ENCODE peak calls at places on chromosomes 1 and 21, in four cellular contexts. J is SK-N-SH, K is K562, I is HepG2. U is an unnamed sample.

GRCh38 chr1:3062616-3063378 is 6.2 kb upstream of the PRDM16 start:
- DNase-seq in J (no peak), K (no peak), I (no peak), U (no peak)

GRCh38 chr1:109996476-109996875 is 11.9 kb downstream of the AHCYL1 start:
- DNase-seq in J (no peak), K (no peak), I (no peak), U (no peak)

GRCh38 chr1:198165927-198166647 is 9.3 kb downstream of the NEK7 start:
- DNase-seq in J (no peak), K (no peak), I (no peak), U (no peak)

GRCh38 chr1:61079898-61080336 is 2.4 kb upstream of the NFIA start:
- DNase-seq in J (peak), K (peak), I (peak), U (peak)

GRCh38 chr1:96234299-96234698 is 487.3 kb upstream of the PTBP2 start:
- DNase-seq in J (no peak), K (no peak), I (peak), U (peak)

GRCh38 chr1:21220815-21221214 is 44.1 kb upstream of the EIF4G3 start:
- DNase-seq in J (peak), K (no peak), I (no peak), U (no peak)

GRCh38 chr1:200877839-200878551 is 5.2 kb downstream of the GPR25 start:
- DNase-seq in J (no peak), K (no peak), I (no peak), U (no peak)

GRCh38 chr1:180953291-180953747 is 40.6 kb downstream of the KIAA1614 start:
- DNase-seq in J (peak), K (no peak), I (no peak), U (no peak)

GRCh38 chr21:45365608-45366241 is 39.2 kb upstream of the COL18A1 start:
- DNase-seq in J (no peak), K (no peak), I (peak), U (peak)

GRCh38 chr1:217969428-217969827 is 315.7 kb upstream of the RRP15 start:
- DNase-seq in J (no peak), K (no peak), I (no peak), U (no peak)

GRCh38 chr1:229258031-229258850 is 12.7 kb upstream of the RAB4A start:
- DNase-seq in J (peak), K (peak), I (peak), U (peak)

GRCh38 chr1:32035119-32035518 is 21.5 kb downstream of the KHDRBS1 start:
- DNase-seq in J (no peak), K (no peak), I (no peak), U (no peak)

GRCh38 chr21:37087188-37087587 is 14.1 kb downstream of the TTC3 start:
- DNase-seq in J (no peak), K (peak), I (no peak), U (peak)

GRCh38 chr1:170823120-170823519 is 112.2 kb upstream of the MROH9 start:
- DNase-seq in J (no peak), K (no peak), I (no peak), U (no peak)

GRCh38 chr1:11740258-11741192 is 4.6 kb downstream of the AGTRAP start:
- DNase-seq in J (no peak), K (peak), I (no peak), U (no peak)

GRCh38 chr1:99441234-99442095 is 177.2 kb downstream of the PLPPR4 start:
- DNase-seq in J (no peak), K (no peak), I (no peak), U (no peak)

GRCh38 chr1:87826639-87827345 is 498.1 kb downstream of the LMO4 start:
- DNase-seq in J (peak), K (peak), I (peak), U (no peak)

GRCh38 chr1:11545793-11546192 is 66.8 kb downstream of the DISP3 start:
- DNase-seq in J (no peak), K (no peak), I (no peak), U (no peak)

GRCh38 chr1:2208309-2209239 is 14.0 kb upstream of the FAAP20 start:
- DNase-seq in J (no peak), K (no peak), I (peak), U (no peak)

GRCh38 chr1:119859647-119860046 is 36.7 kb downstream of the ADAM30 start:
- DNase-seq in J (no peak), K (peak), I (no peak), U (peak)

GRCh38 chr1:205766038-205766437 is 9.2 kb downstream of the RAB29 start:
- DNase-seq in J (no peak), K (no peak), I (no peak), U (no peak)

GRCh38 chr1:219317762-219318353 is 144.2 kb downstream of the LYPLAL1 start:
- DNase-seq in J (no peak), K (peak), I (peak), U (no peak)

GRCh38 chr1:62686822-62687221 is 1.4 kb downstream of the DOCK7 start:
- DNase-seq in J (no peak), K (no peak), I (no peak), U (no peak)

GRCh38 chr21:44984428-44984791 is 44.6 kb downstream of the SLX9 start:
- DNase-seq in J (peak), K (no peak), I (peak), U (no peak)

GRCh38 chr1:108149796-108150467 is 50.2 kb downstream of the SLC25A24 start:
- DNase-seq in J (no peak), K (no peak), I (no peak), U (no peak)

GRCh38 chr1:189150624-189151023 is 1327.0 kb downstream of the BRINP3 start:
- DNase-seq in J (no peak), K (peak), I (no peak), U (no peak)

GRCh38 chr1:189151361-189151760 is 1326.3 kb downstream of the BRINP3 start:
- DNase-seq in J (no peak), K (peak), I (no peak), U (no peak)

GRCh38 chr1:189152685-189153084 is 1325.0 kb downstream of the BRINP3 start:
- DNase-seq in J (no peak), K (no peak), I (no peak), U (no peak)

DNA sequence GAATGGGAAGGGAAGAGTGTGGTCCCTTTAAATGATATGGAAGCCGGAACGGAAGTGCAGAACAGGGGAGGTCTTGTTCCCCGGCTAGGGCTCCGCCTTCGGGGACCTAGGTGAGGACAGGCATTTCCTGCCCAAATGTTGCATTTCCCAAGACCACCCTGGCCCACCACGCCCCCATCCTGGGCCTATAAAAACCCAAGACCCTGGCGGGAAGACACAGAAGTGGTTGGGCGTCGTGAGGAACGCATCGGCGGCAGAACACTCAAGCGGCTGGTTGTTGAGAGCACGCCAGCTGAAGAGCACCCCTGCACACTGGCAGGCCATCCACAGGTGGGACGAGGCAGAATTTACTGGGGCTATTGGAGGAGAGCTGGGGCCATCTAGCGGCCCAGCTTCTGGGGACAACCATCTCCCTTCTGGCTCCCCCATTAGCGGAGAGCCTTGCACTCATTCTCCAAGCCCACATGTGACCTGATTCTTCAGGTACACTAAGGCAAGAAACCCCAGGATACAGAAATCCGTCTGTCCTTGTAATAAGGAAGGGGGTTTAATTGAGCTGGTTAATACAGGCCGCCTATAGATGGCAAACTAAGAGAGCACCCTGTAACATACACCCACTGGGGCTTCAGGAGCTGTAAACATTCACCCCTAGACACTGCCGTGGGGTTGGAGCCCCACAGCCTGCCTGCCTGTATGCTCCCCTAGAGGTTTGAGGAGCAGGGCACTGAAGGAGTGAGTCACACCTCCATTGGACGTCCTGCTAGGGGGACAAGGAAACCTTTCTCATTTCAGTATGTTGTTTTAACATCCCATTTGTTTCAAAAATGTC is 1327.9 kb downstream of the BRINP3 start:
- DNase-seq in J (no peak), K (peak), I (peak), U (no peak)
- TF ChIP-seq ELF1 in J (no peak), K (no peak), I (no peak), U (no peak)

GRCh38 chr21:41634211-41634694 is 126.3 kb upstream of the TMPRSS2 start:
- DNase-seq in J (no peak), K (no peak), I (no peak), U (no peak)
- H3K9ac ChIP-seq in J (no peak), K (no peak), I (no peak), U (no peak)

GRCh38 chr1:183783896-183784637 is 20.9 kb upstream of the RGL1 start:
- DNase-seq in J (no peak), K (no peak), I (no peak), U (no peak)

GRCh38 chr1:183787704-183788103 is 17.2 kb upstream of the RGL1 start:
- DNase-seq in J (no peak), K (no peak), I (no peak), U (no peak)

GRCh38 chr1:183780159-183780558 is 24.8 kb upstream of the RGL1 start:
- DNase-seq in J (no peak), K (no peak), I (peak), U (no peak)

GRCh38 chr1:183780757-183781156 is 24.2 kb upstream of the RGL1 start:
- DNase-seq in J (no peak), K (no peak), I (no peak), U (no peak)

DNA sequence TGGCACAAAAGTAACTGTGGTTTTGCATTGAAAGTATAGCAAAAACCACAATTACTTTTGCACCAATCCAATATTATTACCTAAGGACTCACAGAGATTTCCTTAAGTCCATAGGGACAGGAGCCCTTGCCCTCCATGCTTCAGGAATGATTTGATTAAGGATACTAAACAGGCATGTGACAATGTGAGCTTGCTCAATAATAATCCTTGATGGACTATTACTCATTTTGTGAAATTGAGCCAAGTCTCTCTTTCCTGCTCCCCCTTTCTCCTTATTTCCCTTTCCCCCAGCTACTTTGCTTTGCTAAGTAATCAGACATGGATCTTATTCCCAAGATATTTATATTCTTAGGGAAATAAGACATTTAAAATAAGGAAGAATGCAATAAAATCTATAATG is 21.6 kb upstream of the RGL1 start:
- DNase-seq in J (no peak), K (no peak), I (no peak), U (no peak)
- TF ChIP-seq ELF1 in J (no peak), K (no peak), I (no peak), U (no peak)

DNA sequence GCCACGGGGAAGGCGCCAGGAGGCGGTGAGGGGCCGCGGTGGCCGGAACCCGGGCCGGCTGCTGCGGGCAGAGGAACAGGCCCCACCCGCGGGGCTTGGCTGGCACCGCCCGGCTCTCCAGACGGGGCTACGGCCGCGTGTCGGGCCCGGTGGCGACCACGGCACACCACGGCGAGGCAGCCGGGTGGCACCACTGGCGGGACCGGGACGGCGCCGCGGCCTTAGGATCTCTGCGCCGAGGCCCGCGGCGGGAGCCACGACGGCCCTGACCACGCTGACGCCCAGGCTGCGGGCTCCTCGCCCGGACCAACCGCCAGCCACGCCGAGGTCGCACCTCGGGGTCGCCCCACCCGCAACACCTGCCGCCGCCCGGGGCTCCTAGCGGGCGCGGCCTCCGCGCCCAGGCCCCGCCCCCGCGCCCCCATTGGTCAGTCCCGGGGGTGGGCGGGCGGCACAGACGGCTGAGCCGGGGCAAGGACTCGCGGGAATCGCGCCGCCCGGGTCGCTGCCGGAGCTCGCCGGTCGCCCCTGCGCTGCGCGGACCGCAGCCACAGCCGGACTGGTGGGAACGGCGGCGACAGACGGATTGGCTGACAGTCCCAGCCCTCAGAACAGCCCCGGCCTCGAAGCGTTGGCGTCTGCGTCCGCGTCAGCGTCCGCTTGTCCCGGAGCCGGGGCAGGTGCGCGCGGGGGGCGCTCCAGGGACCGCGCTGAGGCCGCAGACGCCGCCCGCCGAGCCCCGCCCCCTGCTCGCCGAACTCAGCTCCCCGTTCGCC is at the start of gene BMP8A:
- DNase-seq in J (peak), K (peak), I (peak), U (peak)
- H3K9ac ChIP-seq in J (no peak), K (no peak), I (peak), U (peak)

GRCh38 chr21:41825881-41826280 is 53.3 kb downstream of the PRDM15 start:
- DNase-seq in J (no peak), K (no peak), I (no peak), U (no peak)
- TF ChIP-seq ELF1 in J (no peak), K (no peak), I (no peak), U (no peak)

DNA sequence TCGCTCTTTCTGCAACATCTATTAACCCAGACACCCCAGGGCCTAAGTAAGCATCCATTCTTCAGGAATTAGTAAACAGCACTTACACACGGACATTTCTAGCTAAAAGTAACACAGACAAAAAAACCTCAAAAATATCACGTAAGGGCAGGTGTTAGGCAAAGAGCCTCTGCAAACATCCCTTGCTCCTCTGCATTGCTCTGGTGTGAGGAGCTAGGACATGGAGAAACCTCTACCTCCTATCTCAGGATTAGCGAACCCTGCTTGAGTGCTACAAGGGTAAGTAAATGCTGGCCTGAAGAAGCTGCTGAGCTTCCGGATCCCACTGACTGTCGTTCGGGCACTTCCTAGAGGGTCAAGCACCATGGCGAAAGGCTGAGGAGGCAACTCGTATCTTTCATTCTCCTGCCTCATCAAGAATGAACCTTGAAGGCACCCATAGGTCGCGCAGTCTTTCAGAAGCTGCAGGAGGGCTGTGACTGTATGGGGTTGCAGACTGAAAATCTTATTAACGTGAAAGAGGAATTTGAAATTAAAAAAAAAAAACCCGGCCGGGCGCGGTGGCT is 2.1 kb downstream of the PTGER3 start:
- DNase-seq in J (no peak), K (peak), I (no peak), U (no peak)
- H3K9ac ChIP-seq in J (no peak), K (peak), I (no peak), U (no peak)